ENCODE peak calls at places on chromosomes 7 and 10, in four cellular contexts. W is H1, Z is mesenchymal stem cell, T is IMR-90. J is an unnamed sample.

GRCh38 chr10:96626795-96627194 is 40.0 kb upstream of the TM9SF3 start:
- DNase-seq in W (no peak), Z (no peak), T (no peak), J (peak; percentile 53)

GRCh38 chr10:125633517-125633999 is 49.4 kb downstream of the TEX36 start:
- DNase-seq in W (no peak), Z (no peak), T (no peak), J (no peak)

GRCh38 chr7:135409845-135410545 is 99.9 kb downstream of the CNOT4 start:
- DNase-seq in W (no peak), Z (no peak), T (no peak), J (no peak)

GRCh38 chr10:6123467-6124042 is 34.7 kb downstream of the RBM17 start:
- DNase-seq in W (no peak), Z (no peak), T (peak; percentile 27), J (no peak)

GRCh38 chr7:32658034-32658944 is 163.0 kb downstream of the AVL9 start:
- DNase-seq in W (no peak), Z (no peak), T (peak; percentile 43), J (no peak)

GRCh38 chr10:6522230-6522629 is 57.8 kb downstream of the PRKCQ start:
- DNase-seq in W (no peak), Z (no peak), T (no peak), J (no peak)

GRCh38 chr7:23597908-23598224 is 684 bp downstream of the CCDC126 start:
- DNase-seq in W (no peak), Z (no peak), T (no peak), J (no peak)

GRCh38 chr10:6059506-6059905 is 2.7 kb downstream of the IL2RA start:
- DNase-seq in W (no peak), Z (no peak), T (no peak), J (no peak)

GRCh38 chr7:90816511-90817142 is 220.5 kb downstream of the CDK14 start:
- DNase-seq in W (no peak), Z (peak; percentile 92), T (peak; percentile 96), J (no peak)

GRCh38 chr10:1964476-1964875 is 227.2 kb upstream of the ADARB2 start:
- DNase-seq in W (no peak), Z (no peak), T (no peak), J (no peak)

GRCh38 chr10:76026931-76027330 is 595.5 kb downstream of the LRMDA start:
- DNase-seq in W (no peak), Z (no peak), T (no peak), J (no peak)

GRCh38 chr10:79260803-79261740 is 86.2 kb upstream of the PPIF start:
- DNase-seq in W (no peak), Z (peak; percentile 91), T (peak; percentile 80), J (peak; percentile 61)

GRCh38 chr10:34484164-34484563 is 330.9 kb downstream of the PARD3 start:
- DNase-seq in W (no peak), Z (no peak), T (no peak), J (no peak)

GRCh38 chr10:50508315-50509051 is 115.3 kb downstream of the SGMS1 start:
- DNase-seq in W (no peak), Z (no peak), T (no peak), J (no peak)

GRCh38 chr7:127845497-127846214 is 185.6 kb downstream of the LRRC4 start:
- DNase-seq in W (no peak), Z (no peak), T (no peak), J (no peak)

GRCh38 chr10:98097611-98098010 is 36.8 kb upstream of the R3HCC1L start:
- DNase-seq in W (no peak), Z (no peak), T (no peak), J (no peak)

GRCh38 chr10:8137272-8137680 is 82.8 kb downstream of the GATA3 start:
- DNase-seq in W (no peak), Z (no peak), T (no peak), J (no peak)

GRCh38 chr7:43764039-43764789 is 5.7 kb downstream of the BLVRA start:
- DNase-seq in W (no peak), Z (no peak), T (no peak), J (no peak)

GRCh38 chr7:74499835-74500388 is 46.2 kb downstream of the GTF2IRD1 start:
- DNase-seq in W (no peak), Z (no peak), T (no peak), J (no peak)

GRCh38 chr10:110725809-110726641 is 81.9 kb downstream of the RBM20 start:
- DNase-seq in W (no peak), Z (peak; percentile 48), T (peak; percentile 37), J (no peak)

GRCh38 chr7:26169271-26169670 is 17.3 kb downstream of the NFE2L3 start:
- DNase-seq in W (no peak), Z (no peak), T (no peak), J (no peak)

GRCh38 chr7:139602143-139602722 is 78.7 kb downstream of the CLEC2L start:
- DNase-seq in W (no peak), Z (peak; percentile 49), T (peak; percentile 42), J (no peak)

GRCh38 chr10:43926371-43926770 is 277.7 kb upstream of the ZNF32 start:
- DNase-seq in W (no peak), Z (no peak), T (no peak), J (no peak)

GRCh38 chr10:4512557-4513286 is 313.3 kb upstream of the AKR1E2 start:
- DNase-seq in W (no peak), Z (peak; percentile 61), T (peak; percentile 71), J (peak; percentile 36)

GRCh38 chr7:91239171-91239604 is 25.0 kb upstream of the FZD1 start:
- DNase-seq in W (no peak), Z (peak; percentile 88), T (peak; percentile 84), J (no peak)

GRCh38 chr10:73106301-73106700 is 4.0 kb upstream of the NUDT13 start:
- DNase-seq in W (no peak), Z (no peak), T (no peak), J (no peak)

GRCh38 chr10:77290528-77291155 is 347.0 kb downstream of the KCNMA1 start:
- DNase-seq in W (no peak), Z (peak; percentile 94), T (peak; percentile 93), J (no peak)

GRCh38 chr7:140671966-140672365 is 779 bp upstream of the ADCK2 start:
- DNase-seq in W (no peak), Z (no peak), T (no peak), J (peak; percentile 48)

GRCh38 chr7:130322615-130323014 is 22.0 kb upstream of the CPA5 start:
- DNase-seq in W (no peak), Z (no peak), T (no peak), J (no peak)
- H4K91ac ChIP-seq in W (no peak overlapping the region), Z (no peak overlapping the region), T (no peak overlapping the region), J (no peak overlapping the region)

GRCh38 chr7:1062296-1063294 is 18.2 kb downstream of the GPR146 start:
- DNase-seq in W (no peak), Z (no peak), T (no peak), J (no peak)

GRCh38 chr7:1063361-1063760 is 19.0 kb downstream of the GPR146 start:
- DNase-seq in W (no peak), Z (no peak), T (no peak), J (no peak)

GRCh38 chr7:1064581-1064980 is 20.2 kb downstream of the GPR146 start:
- DNase-seq in W (no peak), Z (no peak), T (no peak), J (no peak)

GRCh38 chr7:1068013-1068412 is 19.9 kb upstream of the GPER1 start:
- DNase-seq in W (no peak), Z (no peak), T (no peak), J (no peak)

GRCh38 chr7:1065263-1066260 is 21.2 kb downstream of the GPR146 start:
- DNase-seq in W (peak; percentile 49), Z (peak; percentile 68), T (peak; percentile 58), J (peak; percentile 87)
- H2BK5ac ChIP-seq in W (peak overlapping the region; percentile 39), Z (no peak overlapping the region), T (no peak overlapping the region), J (no peak overlapping the region)

GRCh38 chr10:131115801-131116200 is 195.7 kb downstream of the TCERG1L start:
- DNase-seq in W (no peak), Z (no peak), T (no peak), J (no peak)

GRCh38 chr10:131113892-131114291 is 197.6 kb downstream of the TCERG1L start:
- DNase-seq in W (no peak), Z (no peak), T (no peak), J (no peak)

GRCh38 chr10:131116216-131117005 is 195.1 kb downstream of the TCERG1L start:
- DNase-seq in W (no peak), Z (no peak), T (no peak), J (no peak)

GRCh38 chr10:131115321-131115720 is 196.2 kb downstream of the TCERG1L start:
- DNase-seq in W (no peak), Z (no peak), T (no peak), J (no peak)

DNA sequence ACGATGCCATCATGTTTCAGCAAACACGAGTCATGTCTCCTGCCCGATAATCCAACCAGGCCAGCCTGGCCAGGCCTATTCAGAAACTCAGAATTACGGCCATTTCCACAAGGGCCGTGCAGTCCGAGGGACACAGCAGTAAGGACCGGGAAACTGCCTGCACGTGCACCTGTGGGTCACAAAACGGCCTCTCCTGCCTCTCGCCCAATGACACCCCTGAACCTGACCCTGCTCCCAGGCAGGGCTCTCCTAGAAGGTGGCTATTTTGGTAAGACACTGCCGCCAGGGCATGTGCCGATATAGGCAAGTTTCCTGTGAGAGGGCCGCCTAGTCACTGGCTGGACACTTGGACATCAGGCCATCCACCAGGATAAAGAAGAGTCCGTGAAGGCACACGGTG is 196.7 kb downstream of the TCERG1L start:
- DNase-seq in W (no peak), Z (no peak), T (no peak), J (no peak)
- H4K91ac ChIP-seq in W (no peak overlapping the region), Z (no peak overlapping the region), T (no peak overlapping the region), J (no peak overlapping the region)

DNA sequence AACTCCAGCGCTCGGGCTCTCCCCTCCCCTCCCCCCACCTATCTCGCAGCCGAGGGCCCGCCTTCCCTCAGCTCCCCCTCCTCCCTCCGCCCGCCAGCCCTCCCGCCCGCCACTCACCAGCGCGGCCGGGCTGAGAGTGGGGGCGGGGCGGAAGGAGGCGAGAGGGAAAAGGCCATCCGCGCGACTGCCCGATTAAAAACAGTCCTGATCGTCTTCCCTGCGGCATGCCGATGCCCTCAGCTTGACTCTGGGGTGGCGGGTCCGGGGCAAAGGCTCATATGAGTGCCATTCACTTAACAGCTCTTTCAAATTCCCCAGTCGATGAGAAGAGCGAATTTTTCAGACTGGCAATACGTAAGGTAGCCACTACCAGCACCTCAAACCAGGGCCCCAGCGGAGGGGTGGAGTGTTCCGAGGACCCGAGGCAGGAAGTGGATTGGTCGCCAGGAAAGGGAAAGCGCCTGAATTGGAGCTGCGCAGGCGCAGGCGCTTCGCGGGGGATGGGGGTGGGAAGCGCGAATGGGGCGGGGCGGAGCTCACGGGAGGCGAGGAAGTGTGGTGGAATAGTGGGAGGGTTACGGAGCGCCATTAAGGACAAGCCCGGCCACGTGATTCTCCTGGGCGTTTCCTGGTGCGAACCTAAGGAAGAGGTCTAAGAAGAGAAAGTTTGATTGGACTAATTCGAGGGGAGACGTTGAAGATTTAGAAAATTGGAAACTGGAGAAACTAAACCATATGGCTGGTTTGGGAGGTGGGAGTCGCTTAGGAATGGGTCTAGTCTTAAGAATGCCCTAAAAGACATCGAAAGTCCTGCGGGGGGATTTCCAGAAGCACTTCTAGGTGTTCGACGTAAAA is at the start of gene UPF2:
- DNase-seq in W (peak; percentile 97), Z (peak; percentile 98), T (peak; percentile 98), J (peak; percentile 99)
- H2BK5ac ChIP-seq in W (peak within 1 kb of the TSS; percentile 100), Z (peak within 1 kb of the TSS; percentile 99), T (peak within 1 kb of the TSS; percentile 100), J (peak within 1 kb of the TSS; percentile 87)

GRCh38 chr10:82981137-82981723 is 1106.2 kb downstream of the NRG3 start:
- DNase-seq in W (no peak), Z (peak; percentile 32), T (peak; percentile 45), J (no peak)
- H4K91ac ChIP-seq in W (no peak overlapping the region), Z (no peak overlapping the region), T (no peak overlapping the region), J (no peak overlapping the region)

GRCh38 chr7:159099217-159099655 is 45.4 kb downstream of the VIPR2 start:
- DNase-seq in W (no peak), Z (no peak), T (no peak), J (peak; percentile 17)
- H2BK5ac ChIP-seq in W (no peak overlapping the region), Z (no peak overlapping the region), T (no peak overlapping the region), J (no peak overlapping the region)

J was measured in H9.